ENCODE peak calls at places on chromosomes 13 and 19, in six cellular contexts. K, X, H, S, F and E are unnamed samples.
A peak's percentile ranks its signal among the peaks of the same experiment; 100 is the strongest.

GRCh38 chr19:50932018-50932689 is 20.7 kb downstream of the KLK5 start:
- DNase-seq in K (no peak), X (no peak), H (peak; percentile 93), S (no peak), F (no peak), E (no peak)

GRCh38 chr19:1767464-1767933 is 14.2 kb downstream of the ONECUT3 start:
- DNase-seq in K (peak; percentile 87), X (no peak), H (peak; percentile 49), S (peak; percentile 53), F (peak; percentile 10), E (peak; percentile 98)

GRCh38 chr13:70842062-70842644 is 733.9 kb upstream of the KLHL1 start:
- DNase-seq in K (no peak), X (no peak), H (no peak), S (no peak), F (no peak), E (no peak)

GRCh38 chr13:92590503-92590908 is 636.1 kb upstream of the GPC6 start:
- DNase-seq in K (no peak), X (no peak), H (no peak), S (no peak), F (no peak), E (no peak)

GRCh38 chr13:23399254-23399796 is 34.2 kb downstream of the SACS start:
- DNase-seq in K (no peak), X (no peak), H (no peak), S (peak; percentile 52), F (no peak), E (no peak)

GRCh38 chr19:7294571-7295212 is 478 bp upstream of the INSR start:
- DNase-seq in K (peak; percentile 90), X (peak; percentile 78), H (peak; percentile 50), S (peak; percentile 88), F (peak; percentile 56), E (peak; percentile 79)

GRCh38 chr19:15195381-15195964 is 5.3 kb downstream of the NOTCH3 start:
- DNase-seq in K (peak; percentile 84), X (peak; percentile 74), H (peak; percentile 91), S (peak; percentile 90), F (no peak), E (peak; percentile 96)

GRCh38 chr13:46143239-46143701 is 38.4 kb upstream of the CPB2 start:
- DNase-seq in K (no peak), X (no peak), H (no peak), S (peak; percentile 30), F (no peak), E (no peak)

GRCh38 chr19:10812196-10812595 is 23.8 kb downstream of the TMED1 start:
- DNase-seq in K (peak; percentile 77), X (no peak), H (no peak), S (peak; percentile 1), F (no peak), E (no peak)

GRCh38 chr19:53958168-53958571 is 4.6 kb upstream of the CACNG8 start:
- DNase-seq in K (no peak), X (no peak), H (no peak), S (no peak), F (peak; percentile 69), E (peak; percentile 95)

GRCh38 chr13:34899888-34900287 is 42.2 kb upstream of the NBEA start:
- DNase-seq in K (no peak), X (no peak), H (no peak), S (no peak), F (no peak), E (no peak)

GRCh38 chr13:42747399-42747873 is 33.9 kb upstream of the FAM216B start:
- DNase-seq in K (no peak), X (no peak), H (peak; percentile 56), S (peak; percentile 28), F (no peak), E (no peak)

GRCh38 chr13:102768914-102769313 is 4.7 kb downstream of the TEX30 start:
- DNase-seq in K (no peak), X (no peak), H (no peak), S (no peak), F (no peak), E (no peak)

GRCh38 chr19:4877753-4878490 is 10.5 kb upstream of the PLIN3 start:
- DNase-seq in K (no peak), X (peak; percentile 42), H (no peak), S (no peak), F (peak; percentile 91), E (peak; percentile 84)
- H3K4me3 ChIP-seq in K (no peak overlapping the region), X (peak overlapping the region; percentile 27), H (no peak overlapping the region), S (no peak overlapping the region), F (no peak overlapping the region), E (no peak overlapping the region)

GRCh38 chr19:29578349-29578748 is 27.7 kb upstream of the POP4 start:
- DNase-seq in K (no peak), X (no peak), H (no peak), S (no peak), F (no peak), E (no peak)

GRCh38 chr19:29577662-29577963 is 28.5 kb upstream of the POP4 start:
- DNase-seq in K (no peak), X (no peak), H (no peak), S (no peak), F (no peak), E (no peak)

GRCh38 chr19:29576761-29577661 is 29.1 kb upstream of the POP4 start:
- DNase-seq in K (no peak), X (no peak), H (no peak), S (no peak), F (no peak), E (no peak)

GRCh38 chr19:29574518-29574917 is 31.6 kb upstream of the POP4 start:
- DNase-seq in K (no peak), X (no peak), H (no peak), S (no peak), F (no peak), E (no peak)

DNA sequence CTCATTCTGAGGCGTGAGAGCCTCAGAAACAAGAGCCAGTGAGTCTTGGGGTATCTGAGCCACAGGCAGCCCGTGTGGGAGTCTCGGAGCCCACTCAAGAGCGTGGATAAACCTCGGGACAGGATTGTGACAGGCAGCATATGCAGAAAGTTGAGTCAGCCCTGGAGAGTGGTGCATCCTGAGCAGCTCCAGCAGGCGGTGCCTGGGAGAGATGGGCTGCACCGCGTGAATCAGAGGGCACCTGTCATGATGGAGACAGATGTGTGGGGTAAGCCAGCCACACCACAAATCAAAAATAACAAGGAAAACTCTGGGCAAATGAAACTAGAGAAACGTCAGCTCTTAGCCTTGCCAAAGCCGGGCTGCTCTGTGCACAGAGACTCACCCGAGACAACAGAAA is 30.0 kb upstream of the POP4 start:
- DNase-seq in K (no peak), X (no peak), H (no peak), S (no peak), F (peak; percentile 47), E (no peak)
- H3K27me3 ChIP-seq in K (peaks cover 81% of the 10 kb centered on the region), X (peaks cover 45% of the 10 kb centered on the region), H (peaks cover 97% of the 10 kb centered on the region), S (peaks cover 54% of the 10 kb centered on the region), F (no peaks in the 10 kb centered on the region), E (peaks cover 1% of the 10 kb centered on the region)

DNA sequence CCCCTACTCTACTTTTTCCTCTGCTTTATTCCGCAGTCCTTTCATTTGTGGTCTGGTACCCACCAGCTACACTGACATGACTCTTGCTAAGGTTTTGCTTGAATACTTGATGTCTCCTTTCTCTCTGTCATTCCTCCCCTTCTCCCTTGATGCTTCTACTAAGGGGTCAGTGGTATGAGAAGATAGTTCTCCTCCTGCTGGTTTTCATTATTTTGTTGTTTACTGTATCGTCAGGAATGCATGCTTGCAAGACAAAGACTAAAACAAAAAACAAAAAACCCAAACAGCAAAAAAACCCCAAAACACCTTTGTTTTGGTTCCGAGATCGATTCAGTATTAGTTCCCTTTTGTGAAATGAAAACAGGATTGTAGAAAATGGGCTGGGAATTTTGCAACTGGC is 59.5 kb downstream of the PCCA start:
- DNase-seq in K (no peak), X (no peak), H (no peak), S (no peak), F (no peak), E (peak; percentile 38)
- H3K4me3 ChIP-seq in K (no peak overlapping the region), X (no peak overlapping the region), H (no peak overlapping the region), S (no peak overlapping the region), F (no peak overlapping the region), E (no peak overlapping the region)

GRCh38 chr13:94664889-94665288 is 47.5 kb downstream of the SOX21 start:
- DNase-seq in K (no peak), X (no peak), H (no peak), S (no peak), F (no peak), E (no peak)
- H3K27me3 ChIP-seq in K (peaks cover 44% of the 10 kb centered on the region), X (peaks cover 11% of the 10 kb centered on the region), H (peaks cover 78% of the 10 kb centered on the region), S (peaks cover 59% of the 10 kb centered on the region), F (peaks cover 3% of the 10 kb centered on the region), E (no peaks in the 10 kb centered on the region)